ENCODE peak calls at places on chromosomes 11 and 22, in nine cellular contexts. One of them, this sample, is unnamed.

GRCh38 chr22:47030881-47031627 is 268.6 kb downstream of the TBC1D22A start:
- DNase-seq in epithelial cell of proximal tubule: no peak
- DNase-seq in germinal center: no peak
- DNase-seq in activated T-cell treated with anti-CD3 and anti-CD28 coated beads, Interleukin-2, amount 50 U/mL, for 24 hours: no peak
- DNase-seq in HFF-Myc: peak
- DNase-seq in NCI-H1694 treated with DMSO at 0.1 percent for 48 hours: no peak
- DNase-seq in EL: peak
- DNase-seq in EH: peak
- DNase-seq in NCI-H2171 treated with DMSO at 0.1 percent for 48 hours: no peak
- DNase-seq in this sample: peak

GRCh38 chr11:6621711-6622211 is 2.5 kb upstream of the TPP1 start:
- DNase-seq in epithelial cell of proximal tubule: no peak
- DNase-seq in germinal center: no peak
- DNase-seq in activated T-cell treated with anti-CD3 and anti-CD28 coated beads, Interleukin-2, amount 50 U/mL, for 24 hours: no peak
- DNase-seq in HFF-Myc: no peak
- DNase-seq in NCI-H1694 treated with DMSO at 0.1 percent for 48 hours: no peak
- DNase-seq in EL: no peak
- DNase-seq in EH: no peak
- DNase-seq in NCI-H2171 treated with DMSO at 0.1 percent for 48 hours: no peak
- DNase-seq in this sample: no peak

GRCh38 chr11:117980716-117981115 is 5.5 kb upstream of the IL10RA start:
- DNase-seq in epithelial cell of proximal tubule: no peak
- DNase-seq in germinal center: no peak
- DNase-seq in activated T-cell treated with anti-CD3 and anti-CD28 coated beads, Interleukin-2, amount 50 U/mL, for 24 hours: no peak
- DNase-seq in HFF-Myc: no peak
- DNase-seq in NCI-H1694 treated with DMSO at 0.1 percent for 48 hours: no peak
- DNase-seq in EL: no peak
- DNase-seq in EH: no peak
- DNase-seq in NCI-H2171 treated with DMSO at 0.1 percent for 48 hours: no peak
- DNase-seq in this sample: no peak

GRCh38 chr22:32561163-32561562 is 86.6 kb downstream of the FBXO7 start:
- DNase-seq in epithelial cell of proximal tubule: no peak
- DNase-seq in germinal center: no peak
- DNase-seq in activated T-cell treated with anti-CD3 and anti-CD28 coated beads, Interleukin-2, amount 50 U/mL, for 24 hours: no peak
- DNase-seq in HFF-Myc: no peak
- DNase-seq in NCI-H1694 treated with DMSO at 0.1 percent for 48 hours: no peak
- DNase-seq in EL: no peak
- DNase-seq in EH: no peak
- DNase-seq in NCI-H2171 treated with DMSO at 0.1 percent for 48 hours: no peak
- DNase-seq in this sample: no peak

GRCh38 chr11:78575478-78575877 is 814 bp upstream of the NARS2 start:
- DNase-seq in epithelial cell of proximal tubule: no peak
- DNase-seq in germinal center: no peak
- DNase-seq in activated T-cell treated with anti-CD3 and anti-CD28 coated beads, Interleukin-2, amount 50 U/mL, for 24 hours: no peak
- DNase-seq in HFF-Myc: no peak
- DNase-seq in NCI-H1694 treated with DMSO at 0.1 percent for 48 hours: no peak
- DNase-seq in EL: no peak
- DNase-seq in EH: no peak
- DNase-seq in NCI-H2171 treated with DMSO at 0.1 percent for 48 hours: no peak
- DNase-seq in this sample: no peak

GRCh38 chr11:57354699-57355098 is 16.5 kb downstream of the P2RX3 start:
- DNase-seq in epithelial cell of proximal tubule: no peak
- DNase-seq in germinal center: no peak
- DNase-seq in activated T-cell treated with anti-CD3 and anti-CD28 coated beads, Interleukin-2, amount 50 U/mL, for 24 hours: no peak
- DNase-seq in HFF-Myc: no peak
- DNase-seq in NCI-H1694 treated with DMSO at 0.1 percent for 48 hours: no peak
- DNase-seq in EL: no peak
- DNase-seq in EH: no peak
- DNase-seq in NCI-H2171 treated with DMSO at 0.1 percent for 48 hours: peak
- DNase-seq in this sample: no peak

GRCh38 chr11:131653244-131653643 is 282.8 kb downstream of the NTM start:
- DNase-seq in epithelial cell of proximal tubule: no peak
- DNase-seq in germinal center: no peak
- DNase-seq in activated T-cell treated with anti-CD3 and anti-CD28 coated beads, Interleukin-2, amount 50 U/mL, for 24 hours: no peak
- DNase-seq in HFF-Myc: no peak
- DNase-seq in NCI-H1694 treated with DMSO at 0.1 percent for 48 hours: no peak
- DNase-seq in EL: no peak
- DNase-seq in EH: no peak
- DNase-seq in NCI-H2171 treated with DMSO at 0.1 percent for 48 hours: no peak
- DNase-seq in this sample: no peak

GRCh38 chr11:111604392-111605009 is 2.3 kb downstream of the SIK2 start:
- DNase-seq in epithelial cell of proximal tubule: no peak
- DNase-seq in germinal center: peak
- DNase-seq in activated T-cell treated with anti-CD3 and anti-CD28 coated beads, Interleukin-2, amount 50 U/mL, for 24 hours: no peak
- DNase-seq in HFF-Myc: no peak
- DNase-seq in NCI-H1694 treated with DMSO at 0.1 percent for 48 hours: peak
- DNase-seq in EL: peak
- DNase-seq in EH: peak
- DNase-seq in NCI-H2171 treated with DMSO at 0.1 percent for 48 hours: peak
- DNase-seq in this sample: peak

GRCh38 chr11:75879737-75880136 is 64.7 kb downstream of the UVRAG start:
- DNase-seq in epithelial cell of proximal tubule: no peak
- DNase-seq in germinal center: no peak
- DNase-seq in activated T-cell treated with anti-CD3 and anti-CD28 coated beads, Interleukin-2, amount 50 U/mL, for 24 hours: no peak
- DNase-seq in HFF-Myc: no peak
- DNase-seq in NCI-H1694 treated with DMSO at 0.1 percent for 48 hours: no peak
- DNase-seq in EL: no peak
- DNase-seq in EH: no peak
- DNase-seq in NCI-H2171 treated with DMSO at 0.1 percent for 48 hours: no peak
- DNase-seq in this sample: peak

GRCh38 chr11:33376331-33377099 is 119.3 kb downstream of the HIPK3 start:
- DNase-seq in epithelial cell of proximal tubule: no peak
- DNase-seq in germinal center: peak
- DNase-seq in activated T-cell treated with anti-CD3 and anti-CD28 coated beads, Interleukin-2, amount 50 U/mL, for 24 hours: no peak
- DNase-seq in HFF-Myc: no peak
- DNase-seq in NCI-H1694 treated with DMSO at 0.1 percent for 48 hours: no peak
- DNase-seq in EL: peak
- DNase-seq in EH: peak
- DNase-seq in NCI-H2171 treated with DMSO at 0.1 percent for 48 hours: peak
- DNase-seq in this sample: peak

GRCh38 chr11:1339066-1339675 is 29.7 kb upstream of the TOLLIP start:
- DNase-seq in epithelial cell of proximal tubule: no peak
- DNase-seq in germinal center: no peak
- DNase-seq in activated T-cell treated with anti-CD3 and anti-CD28 coated beads, Interleukin-2, amount 50 U/mL, for 24 hours: no peak
- DNase-seq in HFF-Myc: no peak
- DNase-seq in NCI-H1694 treated with DMSO at 0.1 percent for 48 hours: no peak
- DNase-seq in EL: no peak
- DNase-seq in EH: no peak
- DNase-seq in NCI-H2171 treated with DMSO at 0.1 percent for 48 hours: no peak
- DNase-seq in this sample: no peak

GRCh38 chr11:65355013-65355775 is 643 bp downstream of the TIGD3 start:
- DNase-seq in epithelial cell of proximal tubule: no peak
- DNase-seq in germinal center: peak
- DNase-seq in activated T-cell treated with anti-CD3 and anti-CD28 coated beads, Interleukin-2, amount 50 U/mL, for 24 hours: peak
- DNase-seq in HFF-Myc: no peak
- DNase-seq in NCI-H1694 treated with DMSO at 0.1 percent for 48 hours: peak
- DNase-seq in EL: peak
- DNase-seq in EH: no peak
- DNase-seq in NCI-H2171 treated with DMSO at 0.1 percent for 48 hours: peak
- DNase-seq in this sample: no peak

GRCh38 chr11:120773501-120774031 is 250.3 kb upstream of the TBCEL start:
- DNase-seq in epithelial cell of proximal tubule: no peak
- DNase-seq in germinal center: no peak
- DNase-seq in activated T-cell treated with anti-CD3 and anti-CD28 coated beads, Interleukin-2, amount 50 U/mL, for 24 hours: no peak
- DNase-seq in HFF-Myc: no peak
- DNase-seq in NCI-H1694 treated with DMSO at 0.1 percent for 48 hours: no peak
- DNase-seq in EL: no peak
- DNase-seq in EH: peak
- DNase-seq in NCI-H2171 treated with DMSO at 0.1 percent for 48 hours: no peak
- DNase-seq in this sample: peak

GRCh38 chr11:77705195-77705876 is 67.7 kb upstream of the CLNS1A start:
- DNase-seq in epithelial cell of proximal tubule: peak
- DNase-seq in germinal center: no peak
- DNase-seq in activated T-cell treated with anti-CD3 and anti-CD28 coated beads, Interleukin-2, amount 50 U/mL, for 24 hours: no peak
- DNase-seq in HFF-Myc: peak
- DNase-seq in NCI-H1694 treated with DMSO at 0.1 percent for 48 hours: no peak
- DNase-seq in EL: peak
- DNase-seq in EH: peak
- DNase-seq in NCI-H2171 treated with DMSO at 0.1 percent for 48 hours: no peak
- DNase-seq in this sample: no peak

GRCh38 chr11:26946209-26946828 is 47.6 kb upstream of the FIBIN start:
- DNase-seq in epithelial cell of proximal tubule: peak
- DNase-seq in germinal center: no peak
- DNase-seq in activated T-cell treated with anti-CD3 and anti-CD28 coated beads, Interleukin-2, amount 50 U/mL, for 24 hours: no peak
- DNase-seq in HFF-Myc: no peak
- DNase-seq in NCI-H1694 treated with DMSO at 0.1 percent for 48 hours: no peak
- DNase-seq in EL: peak
- DNase-seq in EH: peak
- DNase-seq in NCI-H2171 treated with DMSO at 0.1 percent for 48 hours: no peak
- DNase-seq in this sample: no peak

GRCh38 chr11:87290304-87290922 is 252.7 kb downstream of the TMEM135 start:
- DNase-seq in epithelial cell of proximal tubule: no peak
- DNase-seq in germinal center: peak
- DNase-seq in activated T-cell treated with anti-CD3 and anti-CD28 coated beads, Interleukin-2, amount 50 U/mL, for 24 hours: no peak
- DNase-seq in HFF-Myc: peak
- DNase-seq in NCI-H1694 treated with DMSO at 0.1 percent for 48 hours: peak
- DNase-seq in EL: peak
- DNase-seq in EH: peak
- DNase-seq in NCI-H2171 treated with DMSO at 0.1 percent for 48 hours: peak
- DNase-seq in this sample: peak

This sample was measured in myocyte.